ENCODE peak calls at places on chromosomes 4 and X, in four cellular contexts. Z is A549, W is K562, Y is GM12878. G is an unnamed sample.

GRCh38 chr4:53494851-53495250 is 96.4 kb downstream of the LNX1 start:
- DNase-seq in Z (no peak), W (no peak), Y (no peak), G (no peak)

GRCh38 chr4:108834787-108835384 is 72.0 kb upstream of the ETNPPL start:
- DNase-seq in Z (no peak), W (peak), Y (no peak), G (peak)

GRCh38 chr4:176792348-176793059 is at the start of gene VEGFC:
- DNase-seq in Z (no peak), W (no peak), Y (no peak), G (peak)

GRCh38 chr4:3770323-3771166 is 4.4 kb downstream of the ADRA2C start:
- DNase-seq in Z (no peak), W (no peak), Y (no peak), G (no peak)

GRCh38 chrX:119072771-119073170 is at the start of gene CT47C1:
- DNase-seq in Z (no peak), W (peak), Y (no peak), G (no peak)

GRCh38 chr4:158884280-158884679 is 115.5 kb downstream of the FNIP2 start:
- DNase-seq in Z (no peak), W (no peak), Y (no peak), G (no peak)

GRCh38 chr4:52713456-52713937 is 37.7 kb downstream of the ERVMER34-1 start:
- DNase-seq in Z (no peak), W (no peak), Y (no peak), G (peak)

GRCh38 chrX:129544780-129545179 is 4.7 kb downstream of the OCRL start:
- DNase-seq in Z (no peak), W (no peak), Y (no peak), G (no peak)

GRCh38 chr4:67575232-67575888 is 16.8 kb downstream of the STAP1 start:
- DNase-seq in Z (no peak), W (peak), Y (peak), G (no peak)

GRCh38 chr4:83851261-83852084 is 315.6 kb downstream of the GPAT3 start:
- DNase-seq in Z (no peak), W (no peak), Y (no peak), G (peak)

GRCh38 chr4:163332526-163333405 is at the start of gene NPY1R:
- DNase-seq in Z (peak), W (peak), Y (peak), G (peak)

GRCh38 chr4:57073559-57073958 is 36.6 kb downstream of the IGFBP7 start:
- DNase-seq in Z (no peak), W (no peak), Y (no peak), G (no peak)

GRCh38 chr4:24236532-24236931 is 346.7 kb upstream of the PPARGC1A start:
- DNase-seq in Z (no peak), W (no peak), Y (no peak), G (no peak)

GRCh38 chr4:871484-871883 is 45.6 kb upstream of the CPLX1 start:
- DNase-seq in Z (no peak), W (no peak), Y (no peak), G (no peak)

GRCh38 chr4:42642136-42642797 is 14.6 kb downstream of the ATP8A1 start:
- DNase-seq in Z (no peak), W (no peak), Y (no peak), G (no peak)

GRCh38 chr4:12411072-12411471 is 982.4 kb upstream of the HS3ST1 start:
- DNase-seq in Z (no peak), W (no peak), Y (no peak), G (no peak)

GRCh38 chr4:137253949-137254348 is 278.3 kb downstream of the PCDH18 start:
- DNase-seq in Z (no peak), W (no peak), Y (no peak), G (no peak)

GRCh38 chrX:121641560-121641959 is 594.1 kb downstream of the GLUD2 start:
- DNase-seq in Z (no peak), W (no peak), Y (no peak), G (no peak)

GRCh38 chr4:38106301-38106700 is 146.1 kb downstream of the PTTG2 start:
- DNase-seq in Z (no peak), W (no peak), Y (no peak), G (no peak)

GRCh38 chr4:72553540-72553939 is 15.5 kb downstream of the ADAMTS3 start:
- DNase-seq in Z (no peak), W (peak), Y (no peak), G (no peak)

GRCh38 chrX:88988796-88989195 is 241.8 kb downstream of the CPXCR1 start:
- DNase-seq in Z (no peak), W (no peak), Y (no peak), G (no peak)

GRCh38 chrX:21166302-21166982 is 207.8 kb upstream of the CNKSR2 start:
- DNase-seq in Z (peak), W (no peak), Y (no peak), G (peak)

GRCh38 chr4:71184195-71184781 is 154.5 kb upstream of the SLC4A4 start:
- DNase-seq in Z (peak), W (peak), Y (peak), G (peak)

GRCh38 chrX:118074086-118074485 is 42.5 kb downstream of the KLHL13 start:
- DNase-seq in Z (no peak), W (no peak), Y (no peak), G (no peak)

GRCh38 chrX:108464604-108465003 is 25.0 kb downstream of the COL4A5 start:
- DNase-seq in Z (no peak), W (no peak), Y (no peak), G (no peak)

DNA sequence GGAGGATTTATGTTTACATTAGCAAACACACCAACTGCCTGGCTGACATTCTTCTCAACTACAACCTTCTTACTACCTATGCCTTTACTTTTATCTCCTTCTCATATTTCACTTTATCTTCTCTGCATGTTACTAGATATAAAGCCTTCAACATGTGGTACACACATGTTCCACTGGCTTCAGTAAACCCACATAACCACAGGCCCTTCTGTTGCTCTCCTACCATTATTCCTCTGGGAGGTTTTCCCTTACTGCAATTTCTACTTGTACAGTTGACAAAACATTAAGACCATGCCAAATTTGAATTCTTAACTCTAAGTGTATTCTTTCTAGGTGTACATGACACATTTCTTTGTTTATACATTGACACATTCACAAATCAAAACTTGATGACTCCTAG is 133.1 kb downstream of the ARAP2 start:
- DNase-seq in Z (no peak), W (no peak), Y (no peak), G (no peak)
- TF ChIP-seq CHD4 in Z (no peak), W (no peak), Y (no peak), G (no peak)

DNA sequence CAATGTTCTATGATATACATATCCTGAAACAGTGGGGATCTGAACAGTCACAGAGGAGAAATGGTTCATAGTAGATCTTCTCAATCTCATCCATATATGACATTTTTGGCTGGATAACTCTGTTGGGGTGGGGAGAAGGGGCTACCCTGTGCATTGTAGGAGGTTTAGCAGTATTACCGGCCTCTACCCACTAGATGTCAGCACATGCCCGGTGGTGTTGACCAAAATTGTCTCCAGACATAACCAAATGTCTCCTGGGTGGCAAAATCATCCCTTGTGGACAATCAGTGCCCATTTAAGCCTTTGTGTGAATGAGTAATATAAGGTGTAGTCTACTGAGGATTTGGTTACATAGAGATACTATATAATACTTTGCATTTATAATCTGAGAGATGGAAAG is 89.9 kb downstream of the PLS3 start:
- DNase-seq in Z (peak), W (peak), Y (peak), G (peak)
- TF ChIP-seq REST in Z (no peak), W (no peak), Y (no peak), G (no peak)

DNA sequence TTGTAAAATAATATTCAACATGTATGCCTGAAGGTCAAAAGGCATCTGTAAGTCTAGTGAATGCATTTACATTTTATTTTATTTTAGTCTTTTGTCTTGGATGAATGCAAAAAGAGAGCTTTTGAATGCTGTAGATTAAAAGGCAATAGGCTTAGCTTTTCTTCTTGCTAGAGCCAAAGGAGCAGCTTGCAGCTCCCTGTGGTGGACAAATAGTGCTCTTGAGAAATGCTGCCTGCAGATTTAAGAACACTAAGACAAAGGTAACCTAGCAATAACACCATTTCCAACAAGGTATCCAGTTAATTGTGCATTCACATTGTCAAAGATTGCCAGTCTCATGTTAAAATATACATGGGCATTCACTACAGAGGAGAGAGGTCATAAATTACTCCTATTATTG is 859.2 kb upstream of the PRKX start:
- DNase-seq in Z (no peak), W (no peak), Y (no peak), G (no peak)
- TF ChIP-seq CHD4 in Z (no peak), W (no peak), Y (no peak), G (no peak)

DNA sequence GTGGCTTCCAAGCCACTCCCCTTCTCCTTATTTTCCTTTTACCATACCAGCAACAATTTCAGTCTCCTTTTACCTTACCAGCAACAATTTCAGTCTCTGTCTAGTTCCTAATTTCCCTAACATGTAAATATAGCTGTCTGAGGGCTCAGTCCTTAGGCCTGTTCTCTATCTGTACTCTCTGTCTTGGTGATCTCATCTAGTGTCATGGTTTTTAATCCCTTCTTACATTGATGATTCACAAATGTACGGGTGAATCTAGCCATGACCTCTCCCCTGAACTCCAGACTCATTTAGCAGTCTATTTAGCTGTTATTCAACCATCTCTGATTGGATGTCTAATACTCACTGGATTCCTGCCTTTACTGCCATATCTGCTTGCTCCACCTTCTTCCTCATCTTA is 7.2 kb downstream of the IL15 start:
- DNase-seq in Z (peak), W (no peak), Y (no peak), G (no peak)
- TF ChIP-seq REST in Z (no peak), W (no peak), Y (no peak), G (no peak)

DNA sequence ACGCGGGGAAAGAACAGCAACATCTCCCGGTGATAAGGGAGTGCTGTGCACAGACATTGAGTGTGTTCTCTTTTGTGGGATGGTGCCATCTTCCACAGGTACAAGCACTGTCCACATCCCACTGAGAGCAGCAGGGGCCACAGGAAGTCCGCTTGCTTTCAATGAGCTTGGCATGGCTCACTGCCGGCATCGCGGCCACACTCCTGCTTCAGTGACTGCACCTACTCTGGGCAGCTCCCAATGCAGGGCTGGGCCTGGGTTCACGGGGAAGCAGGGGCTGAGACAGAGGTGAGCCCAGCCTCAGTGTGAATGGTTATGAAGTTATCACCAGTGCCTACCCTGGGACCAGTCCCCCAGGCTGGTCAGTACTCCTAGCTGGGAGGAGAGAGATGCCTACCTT is 99.1 kb downstream of the MGST2 start:
- DNase-seq in Z (no peak), W (no peak), Y (no peak), G (no peak)
- TF ChIP-seq CHD4 in Z (no peak), W (no peak), Y (no peak), G (no peak)